ENCODE peak calls at places on chromosomes 5 and 9, in seven cellular contexts. O is IMR-90, Z is mesenchymal stem cell, Y is mesendoderm, H is neuronal stem cell, M is H1, N is trophoblast cell. V is an unnamed sample.

GRCh38 chr5:175836741-175837729 is 34.3 kb upstream of the CPLX2 start:
- DNase-seq in O (no peak), Z (no peak), Y (no peak), H (no peak), M (no peak), N (no peak), V (no peak)

GRCh38 chr9:15192856-15193255 is 114.2 kb downstream of the TTC39B start:
- DNase-seq in O (no peak), Z (no peak), Y (no peak), H (no peak), M (no peak), N (no peak), V (no peak)

GRCh38 chr5:2747372-2748179 is 3.9 kb downstream of the IRX2 start:
- DNase-seq in O (no peak), Z (no peak), Y (no peak), H (no peak), M (no peak), N (no peak), V (no peak)

GRCh38 chr9:93134740-93135444 is 841 bp upstream of the NINJ1 start:
- DNase-seq in O (peak), Z (no peak), Y (no peak), H (no peak), M (no peak), N (no peak), V (no peak)

GRCh38 chr9:16484178-16484577 is 386.3 kb downstream of the BNC2 start:
- DNase-seq in O (peak), Z (peak), Y (no peak), H (no peak), M (no peak), N (no peak), V (no peak)

GRCh38 chr9:112323378-112323854 is 10.0 kb downstream of the PTBP3 start:
- DNase-seq in O (no peak), Z (no peak), Y (no peak), H (no peak), M (no peak), N (no peak), V (no peak)

GRCh38 chr5:150294551-150295071 is 5.0 kb upstream of the CAMK2A start:
- DNase-seq in O (no peak), Z (no peak), Y (no peak), H (no peak), M (no peak), N (no peak), V (no peak)

GRCh38 chr5:100496296-100496695 is 38.9 kb upstream of the FAM174A start:
- DNase-seq in O (peak), Z (no peak), Y (no peak), H (no peak), M (no peak), N (no peak), V (no peak)

GRCh38 chr5:96157077-96157780 is 195.6 kb upstream of the ELL2 start:
- DNase-seq in O (no peak), Z (no peak), Y (no peak), H (no peak), M (no peak), N (peak), V (no peak)

GRCh38 chr5:95843733-95844223 is 21.3 kb upstream of the GLRX start:
- DNase-seq in O (no peak), Z (peak), Y (no peak), H (no peak), M (no peak), N (peak), V (no peak)

GRCh38 chr9:15936316-15936869 is 383.6 kb downstream of the CCDC171 start:
- DNase-seq in O (peak), Z (peak), Y (no peak), H (no peak), M (no peak), N (no peak), V (no peak)

GRCh38 chr5:95959964-95960801 is 1.5 kb downstream of the ELL2 start:
- DNase-seq in O (peak), Z (peak), Y (no peak), H (no peak), M (no peak), N (no peak), V (no peak)

GRCh38 chr9:85156652-85157051 is 487.1 kb downstream of the NTRK2 start:
- DNase-seq in O (no peak), Z (no peak), Y (peak), H (no peak), M (no peak), N (no peak), V (no peak)

GRCh38 chr5:119212666-119213065 is 141.8 kb downstream of the DMXL1 start:
- DNase-seq in O (no peak), Z (no peak), Y (no peak), H (no peak), M (no peak), N (no peak), V (no peak)

GRCh38 chr5:115166744-115167393 is 2.8 kb downstream of the TRIM36 start:
- DNase-seq in O (no peak), Z (no peak), Y (no peak), H (no peak), M (no peak), N (no peak), V (no peak)

GRCh38 chr5:43040287-43041098 is at the start of gene ANXA2R:
- DNase-seq in O (peak), Z (peak), Y (peak), H (no peak), M (peak), N (peak), V (peak)

GRCh38 chr9:95150903-95151302 is 166.6 kb downstream of the FANCC start:
- DNase-seq in O (no peak), Z (no peak), Y (no peak), H (no peak), M (no peak), N (no peak), V (no peak)

DNA sequence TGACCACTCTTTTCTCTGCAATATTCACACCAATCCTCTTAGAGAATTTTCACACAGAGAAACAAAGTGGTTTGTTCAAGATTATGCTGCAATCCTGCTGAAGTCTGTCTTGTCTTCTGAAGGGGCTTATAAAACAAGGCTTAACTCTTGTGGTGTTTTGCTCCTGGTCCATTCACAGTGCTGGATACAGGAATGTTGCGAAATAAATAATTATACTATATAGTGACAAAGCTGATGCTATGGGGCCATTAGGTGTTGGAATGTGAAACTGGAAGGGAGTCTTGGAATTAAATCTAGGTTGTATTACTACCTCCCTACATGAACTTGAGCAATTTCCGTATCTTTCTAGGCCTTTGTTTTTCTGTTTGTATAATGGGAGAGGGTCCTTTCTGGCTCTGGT is 170.2 kb downstream of the TRIM32 start:
- DNase-seq in O (no peak), Z (no peak), Y (no peak), H (no peak), M (no peak), N (no peak), V (no peak)
- H3K9ac ChIP-seq in O (no peak), Z (no peak), Y (no peak), H (no peak), M (no peak), N (no peak), V (no peak)

GRCh38 chr9:127106493-127106855 is 16.0 kb downstream of the ANGPTL2 start:
- DNase-seq in O (no peak), Z (no peak), Y (no peak), H (no peak), M (no peak), N (no peak), V (no peak)
- H2BK120ac ChIP-seq in O (no peak), Z (no peak), Y (no peak), H (no peak), M (no peak), N (no peak), V (no peak)

DNA sequence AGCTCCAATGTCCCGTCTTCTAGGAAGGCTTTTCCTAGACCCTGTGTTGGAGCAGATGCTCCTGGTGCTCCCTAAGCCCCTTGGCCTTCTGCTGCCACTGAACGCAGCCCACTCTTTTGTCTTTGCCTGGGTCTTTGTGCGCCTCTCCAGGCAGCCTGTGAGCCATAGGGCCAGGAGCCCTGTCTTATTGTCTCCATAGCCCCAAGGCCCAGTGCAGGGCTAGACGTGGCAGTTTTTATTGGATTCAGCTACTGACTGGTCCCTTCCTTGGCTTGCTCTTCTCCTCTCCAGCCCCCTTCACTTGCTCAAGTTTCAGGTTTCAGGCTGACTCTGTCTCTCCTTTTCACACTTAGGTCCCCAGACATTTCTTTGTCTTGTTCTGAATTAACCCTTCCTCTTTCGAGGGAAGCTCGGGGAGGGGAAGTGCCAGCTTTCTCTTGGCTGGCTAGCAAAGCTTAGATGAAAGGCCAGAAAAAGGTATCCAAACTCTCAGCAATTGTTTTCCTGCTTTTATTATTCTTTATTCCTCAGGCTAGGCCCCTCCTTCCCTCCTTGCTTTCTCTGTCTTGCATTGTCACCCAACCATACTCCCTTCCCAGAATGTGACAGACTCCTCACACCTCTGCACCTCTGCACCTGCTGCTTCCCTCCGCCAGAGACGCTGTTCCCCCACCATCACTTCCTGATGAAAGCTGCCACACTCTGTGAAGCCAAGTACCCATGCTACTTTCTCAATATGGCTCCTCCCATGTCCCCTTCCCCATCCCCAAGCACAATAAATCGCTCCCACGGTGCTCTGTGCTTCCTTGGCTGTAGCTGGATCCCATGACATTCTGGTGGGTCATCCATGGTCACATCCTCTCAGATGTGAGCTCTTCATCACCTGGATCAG is 101.6 kb upstream of the CPEB4 start:
- DNase-seq in O (no peak), Z (no peak), Y (peak), H (peak), M (no peak), N (no peak), V (peak)
- H3K9ac ChIP-seq in O (no peak), Z (no peak), Y (no peak), H (no peak), M (no peak), N (no peak), V (no peak)

GRCh38 chr9:126804696-126805545 is at the start of gene ZBTB43:
- DNase-seq in O (peak), Z (peak), Y (peak), H (peak), M (peak), N (peak), V (peak)

GRCh38 chr9:126805546-126806262 is 864 bp downstream of the ZBTB43 start:
- DNase-seq in O (peak), Z (peak), Y (peak), H (no peak), M (no peak), N (peak), V (no peak)

GRCh38 chr9:126813072-126813471 is 8.2 kb downstream of the ZBTB43 start:
- DNase-seq in O (no peak), Z (no peak), Y (no peak), H (no peak), M (no peak), N (no peak), V (no peak)

GRCh38 chr9:126806336-126806735 is 1.5 kb downstream of the ZBTB43 start:
- DNase-seq in O (peak), Z (peak), Y (no peak), H (no peak), M (no peak), N (no peak), V (no peak)

DNA sequence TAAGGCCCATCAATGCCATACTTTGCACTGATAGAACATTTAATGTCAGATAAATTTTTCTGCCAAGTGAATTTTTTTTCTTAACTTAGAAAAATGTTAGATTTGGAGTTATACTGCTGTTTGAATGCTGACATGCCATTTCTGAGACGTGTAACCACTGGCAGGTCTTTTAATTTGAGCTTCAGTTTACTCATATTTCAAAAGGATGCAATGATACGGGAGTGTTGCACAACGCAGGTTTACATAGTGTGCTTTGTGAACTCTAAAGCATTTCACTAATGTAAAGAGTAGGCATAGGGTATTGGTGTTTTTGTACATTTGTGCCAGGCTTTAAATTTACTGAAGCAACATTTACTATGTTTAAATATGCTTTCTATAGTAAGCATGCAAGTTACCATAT is 4.2 kb downstream of the ZBTB43 start:
- DNase-seq in O (peak), Z (no peak), Y (no peak), H (no peak), M (no peak), N (peak), V (no peak)
- H2BK120ac ChIP-seq in O (no peak), Z (no peak), Y (no peak), H (no peak), M (no peak), N (no peak), V (no peak)

GRCh38 chr5:116815081-116815480 is 240.5 kb upstream of the SEMA6A start:
- DNase-seq in O (no peak), Z (no peak), Y (peak), H (no peak), M (no peak), N (no peak), V (no peak)
- H3K9ac ChIP-seq in O (no peak), Z (no peak), Y (no peak), H (no peak), M (no peak), N (no peak), V (no peak)

V was measured in H9.